ENCODE peak calls at places on chromosomes 6 and 20, in five cellular contexts. P is upper lobe of left lung; X is CD4-positive, CD25-positive, alpha-beta regulatory T cell; W is uterus; E is H9. G is an unnamed sample.

GRCh38 chr6:112153926-112154621 is 66.7 kb downstream of the FAM229B start:
- DNase-seq in X (no peak), E (no peak), P (no peak), W (no peak), G (no peak)

GRCh38 chr6:43246301-43247114 is 3.2 kb downstream of the TTBK1 start:
- DNase-seq in X (peak), W (peak), P (peak), E (peak), G (no peak)

GRCh38 chr20:17571967-17572638 is 2.2 kb downstream of the DSTN start:
- DNase-seq in W (no peak), P (no peak), X (no peak), E (no peak), G (no peak)

GRCh38 chr6:117008618-117009017 is 131.6 kb downstream of the RFX6 start:
- DNase-seq in E (no peak), W (no peak), P (no peak), X (no peak), G (no peak)

GRCh38 chr20:61991476-61991875 is 74.2 kb downstream of the TAF4 start:
- DNase-seq in X (no peak), W (no peak), E (no peak), P (no peak), G (no peak)

GRCh38 chr6:97394160-97394748 is 111.2 kb upstream of the MMS22L start:
- DNase-seq in P (peak), X (peak), W (no peak), E (peak), G (no peak)

GRCh38 chr6:109284675-109285074 is 97.6 kb downstream of the CD164 start:
- DNase-seq in P (no peak), X (no peak), W (no peak), E (no peak), G (peak)

GRCh38 chr6:45808917-45809316 is 206.7 kb downstream of the CLIC5 start:
- DNase-seq in X (no peak), W (no peak), P (no peak), E (no peak), G (no peak)

GRCh38 chr6:25007269-25007699 is 71.5 kb upstream of the RIPOR2 start:
- DNase-seq in E (no peak), X (peak), P (no peak), W (no peak), G (no peak)

GRCh38 chr6:45577836-45578504 is 200.2 kb upstream of the SUPT3H start:
- DNase-seq in E (no peak), X (no peak), P (no peak), W (no peak), G (no peak)

GRCh38 chr20:60062431-60063336 is 104.5 kb downstream of the CDH26 start:
- DNase-seq in P (no peak), X (no peak), E (peak), W (peak), G (no peak)

GRCh38 chr6:122289721-122290501 is 109.5 kb upstream of the HSF2 start:
- DNase-seq in X (no peak), W (no peak), E (no peak), P (no peak), G (no peak)

GRCh38 chr6:161630674-161631073 is 356.8 kb upstream of the AGPAT4 start:
- DNase-seq in E (no peak), P (no peak), X (no peak), W (no peak), G (no peak)

GRCh38 chr6:12367412-12367811 is 77.3 kb downstream of the EDN1 start:
- DNase-seq in X (no peak), W (no peak), E (no peak), P (no peak), G (no peak)

GRCh38 chr20:47689726-47690125 is 95.6 kb downstream of the SULF2 start:
- DNase-seq in P (no peak), X (no peak), E (no peak), W (no peak), G (no peak)

GRCh38 chr20:47696856-47697255 is 88.4 kb downstream of the SULF2 start:
- DNase-seq in E (no peak), P (no peak), X (no peak), W (no peak), G (no peak)

GRCh38 chr20:47698142-47698541 is 87.1 kb downstream of the SULF2 start:
- DNase-seq in E (no peak), W (no peak), P (no peak), X (no peak), G (no peak)

GRCh38 chr20:47691632-47692031 is 93.6 kb downstream of the SULF2 start:
- DNase-seq in X (no peak), P (no peak), E (no peak), W (no peak), G (no peak)

GRCh38 chr20:47694021-47694818 is 91.1 kb downstream of the SULF2 start:
- DNase-seq in E (no peak), P (no peak), W (no peak), X (no peak), G (no peak)
- H3K27ac ChIP-seq in E (no peak), P (no peak), W (no peak), X (no peak), G (no peak)

DNA sequence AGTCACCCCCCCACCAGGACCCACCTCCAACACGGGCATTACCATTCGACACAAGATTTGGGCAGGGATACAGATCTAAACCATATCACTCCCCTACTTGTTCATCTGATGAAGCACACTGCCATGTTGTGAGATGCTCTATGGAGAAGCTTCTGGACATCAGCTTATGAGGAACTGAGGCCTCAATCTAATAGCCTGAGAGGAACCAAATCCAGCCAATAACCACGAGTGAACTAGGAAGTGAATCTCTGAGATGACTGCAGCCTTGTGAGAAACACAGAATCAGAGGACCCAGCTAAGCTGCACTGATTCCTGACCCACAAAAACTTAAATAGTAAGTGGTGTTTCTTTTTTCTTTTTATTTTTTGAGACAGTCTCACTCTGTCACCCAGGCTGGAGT is 21.5 kb upstream of the ZBTB2 start:
- DNase-seq in P (no peak), E (no peak), X (no peak), W (no peak), G (no peak)
- H3K27ac ChIP-seq in P (no peak), E (no peak), X (peak), W (no peak), G (no peak)

GRCh38 chr6:169852504-169853195 is 101.2 kb downstream of the ERMARD start:
- DNase-seq in W (no peak), X (no peak), E (no peak), P (peak), G (peak)

GRCh38 chr6:169850746-169851145 is 99.3 kb downstream of the ERMARD start:
- DNase-seq in X (no peak), W (no peak), P (peak), E (no peak), G (no peak)

GRCh38 chr6:169850154-169850553 is 98.7 kb downstream of the ERMARD start:
- DNase-seq in P (no peak), E (no peak), W (no peak), X (no peak), G (no peak)

GRCh38 chr6:169853196-169854082 is 102.0 kb downstream of the ERMARD start:
- DNase-seq in E (no peak), X (no peak), W (no peak), P (no peak), G (peak)

DNA sequence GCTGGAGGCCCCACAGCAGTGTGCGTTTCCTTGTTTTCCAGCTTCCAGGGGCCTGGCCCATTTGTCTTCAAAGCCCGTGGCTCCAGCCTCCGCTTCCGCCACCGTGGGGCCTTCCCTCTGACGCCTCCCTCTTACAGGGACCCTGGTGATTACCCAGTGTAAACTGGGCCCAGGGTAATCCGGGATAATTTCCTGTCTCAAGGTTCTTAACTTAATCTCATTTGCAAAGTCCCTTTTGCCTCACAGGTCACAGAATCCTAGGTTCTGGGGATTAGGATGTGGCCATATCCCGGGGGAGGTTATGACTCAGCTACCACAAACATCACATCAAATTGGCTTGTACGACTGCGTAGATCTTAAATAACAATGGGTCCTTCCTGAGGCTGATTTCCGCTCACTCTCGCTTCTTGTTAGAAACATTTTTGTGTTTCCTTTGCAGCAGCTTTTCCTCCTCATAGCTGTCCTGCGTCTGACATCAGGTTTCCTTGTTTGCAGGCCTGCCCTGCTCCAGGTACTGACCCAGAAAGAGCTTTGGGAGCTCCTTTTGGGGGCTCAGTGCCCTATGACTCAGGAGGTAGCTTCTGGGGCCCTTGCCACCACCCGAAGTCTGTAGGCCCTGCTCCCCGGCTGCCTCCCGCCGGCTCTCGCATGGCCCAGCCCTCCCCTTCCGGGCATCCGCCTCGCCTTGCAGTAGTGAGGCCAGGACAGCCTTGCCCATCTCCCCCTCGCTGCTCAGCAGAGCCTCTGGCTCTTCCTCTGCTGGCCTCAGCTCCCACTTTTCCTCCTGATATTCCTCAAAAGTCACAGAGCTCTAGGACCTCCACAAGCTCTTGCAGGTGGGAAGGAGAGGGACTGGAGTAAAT is 100.5 kb downstream of the ERMARD start:
- DNase-seq in X (no peak), W (peak), P (peak), E (no peak), G (peak)
- H3K27ac ChIP-seq in X (no peak), W (peak), P (peak), E (no peak), G (peak)

GRCh38 chr6:105917038-105917695 is 169.0 kb upstream of the PRDM1 start:
- DNase-seq in X (no peak), W (no peak), E (no peak), P (no peak), G (no peak)
- H3K27ac ChIP-seq in X (no peak), W (no peak), E (no peak), P (no peak), G (peak)

GRCh38 chr6:120083186-120083585 is 733.6 kb upstream of the MAN1A1 start:
- DNase-seq in E (no peak), X (no peak), W (no peak), P (no peak), G (no peak)

DNA sequence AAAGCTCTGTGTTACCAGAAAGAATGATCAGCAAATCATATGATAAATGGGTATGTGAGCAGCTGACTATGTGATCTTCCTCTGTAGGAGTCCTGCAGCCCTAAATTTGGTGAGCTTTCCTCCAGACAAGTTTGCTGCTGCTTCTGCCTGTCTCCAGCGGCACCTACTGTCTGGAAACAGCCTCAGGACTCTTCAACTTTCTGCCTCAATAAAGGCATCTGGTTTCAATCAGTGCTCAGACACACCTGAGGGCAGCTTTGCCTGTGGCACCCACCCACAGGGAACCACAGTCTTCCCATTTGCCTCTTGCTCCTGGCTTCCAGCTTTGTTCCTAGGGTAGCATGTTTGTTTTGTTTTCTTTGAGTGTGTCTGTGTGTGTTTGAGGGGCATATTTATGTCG is 727.9 kb upstream of the MAN1A1 start:
- DNase-seq in W (no peak), X (peak), P (no peak), E (peak), G (no peak)
- H3K27ac ChIP-seq in W (no peak), X (no peak), P (no peak), E (no peak), G (no peak)

GRCh38 chr20:50055524-50056083 is 57.3 kb downstream of the UBE2V1 start:
- DNase-seq in W (no peak), X (no peak), P (no peak), E (no peak), G (no peak)

GRCh38 chr20:50052952-50053789 is 59.8 kb downstream of the UBE2V1 start:
- DNase-seq in E (no peak), W (no peak), P (no peak), X (no peak), G (no peak)

GRCh38 chr20:50053790-50054547 is 59.0 kb downstream of the UBE2V1 start:
- DNase-seq in W (no peak), E (no peak), X (no peak), P (no peak), G (no peak)

GRCh38 chr20:50056408-50056926 is 56.5 kb downstream of the UBE2V1 start:
- DNase-seq in W (no peak), P (no peak), X (no peak), E (no peak), G (no peak)

GRCh38 chr20:50054626-50055511 is 58.1 kb downstream of the UBE2V1 start:
- DNase-seq in E (no peak), X (no peak), P (no peak), W (peak), G (no peak)
- H3K27ac ChIP-seq in E (no peak), X (no peak), P (no peak), W (no peak), G (no peak)

GRCh38 chr6:165649152-165649551 is 13.9 kb downstream of the PDE10A start:
- DNase-seq in P (no peak), E (no peak), X (no peak), W (no peak), G (peak)
- H3K27ac ChIP-seq in P (no peak), E (no peak), X (no peak), W (peak), G (no peak)

GRCh38 chr20:10167025-10167424 is 51.6 kb upstream of the SNAP25 start:
- DNase-seq in W (no peak), E (no peak), P (no peak), X (no peak), G (no peak)
- H3K27ac ChIP-seq in W (no peak), E (no peak), P (no peak), X (no peak), G (no peak)

GRCh38 chr6:63121166-63121565 is 90.1 kb upstream of the FKBP1C start:
- DNase-seq in X (no peak), E (peak), W (no peak), P (no peak), G (no peak)
- H3K27ac ChIP-seq in X (no peak), E (no peak), W (no peak), P (no peak), G (no peak)

G was measured in esophagus muscularis mucosa.